ENCODE peak calls at places on chromosome 16, in ten cellular contexts. Z is K562; P is CD8-positive, alpha-beta T cell; U is CD4-positive, alpha-beta T cell; D is left ventricle myocardium inferior; O is omental fat pad; Q is pancreas; G is A549; N is PC-9; R is RWPE1. X is an unnamed sample.

GRCh38 chr16:23316232-23316631 is 14.1 kb downstream of the SCNN1B start:
- DNase-seq in Z (no peak), Q (no peak), N (no peak), O (no peak), G (no peak), R (no peak), P (no peak), D (no peak), U (no peak), X (no peak)

GRCh38 chr16:89598199-89598598 is 15.2 kb upstream of the DPEP1 start:
- DNase-seq in U (no peak), Z (no peak), O (no peak), Q (no peak), R (no peak), G (peak), P (no peak), N (peak), D (no peak), X (no peak)

GRCh38 chr16:57043248-57043647 is 49.1 kb upstream of the CPNE2 start:
- DNase-seq in P (no peak), N (no peak), G (no peak), R (no peak), Q (no peak), D (no peak), Z (no peak), O (no peak), U (no peak), X (no peak)

GRCh38 chr16:27642753-27643152 is 92.8 kb downstream of the KATNIP start:
- DNase-seq in U (no peak), Z (peak), R (no peak), O (no peak), N (no peak), G (no peak), D (no peak), P (no peak), Q (no peak), X (no peak)

GRCh38 chr16:68446941-68447675 is 1.2 kb downstream of the SMPD3 start:
- DNase-seq in G (no peak), N (no peak), O (no peak), U (no peak), Z (no peak), R (no peak), P (no peak), Q (peak), D (no peak), X (no peak)

GRCh38 chr16:74226361-74226979 is 70.1 kb upstream of the PSMD7 start:
- DNase-seq in P (no peak), U (no peak), N (no peak), Z (no peak), O (no peak), G (no peak), D (no peak), Q (no peak), R (peak), X (no peak)

GRCh38 chr16:24748242-24748641 is 18.8 kb downstream of the TNRC6A start:
- DNase-seq in Q (peak), N (peak), D (no peak), Z (no peak), G (peak), O (no peak), U (no peak), R (peak), P (no peak), X (no peak)

GRCh38 chr16:11314309-11314894 is 30.9 kb upstream of the RMI2 start:
- DNase-seq in D (no peak), U (no peak), G (no peak), N (no peak), Q (no peak), R (no peak), O (no peak), P (no peak), Z (no peak), X (no peak)

GRCh38 chr16:10937068-10937859 is 5.0 kb downstream of the DEXI start:
- DNase-seq in R (no peak), D (peak), Q (no peak), U (no peak), Z (no peak), G (no peak), O (no peak), N (no peak), P (no peak), X (no peak)

GRCh38 chr16:57898961-57899360 is 72.0 kb downstream of the CNGB1 start:
- DNase-seq in Q (no peak), R (no peak), O (no peak), N (peak), U (no peak), P (no peak), Z (no peak), G (no peak), D (no peak), X (no peak)

GRCh38 chr16:57656342-57656955 is 11.7 kb upstream of the ADGRG3 start:
- DNase-seq in U (no peak), O (no peak), Z (no peak), P (no peak), D (no peak), G (no peak), Q (no peak), N (no peak), R (no peak), X (no peak)

GRCh38 chr16:71499775-71500364 is 10.7 kb upstream of the ZNF19 start:
- DNase-seq in Q (peak), N (peak), Z (peak), R (peak), D (no peak), O (no peak), U (no peak), P (peak), G (peak), X (no peak)

GRCh38 chr16:17224859-17225258 is 245.9 kb downstream of the XYLT1 start:
- DNase-seq in G (no peak), U (no peak), P (peak), N (no peak), D (peak), O (no peak), Q (peak), R (no peak), Z (no peak), X (no peak)

GRCh38 chr16:88103581-88104188 is 152.5 kb downstream of the BANP start:
- DNase-seq in G (no peak), R (no peak), Q (no peak), O (no peak), P (no peak), N (no peak), U (no peak), D (no peak), Z (no peak), X (no peak)

GRCh38 chr16:1034230-1035065 is 38.1 kb upstream of the SSTR5 start:
- DNase-seq in U (no peak), Q (no peak), Z (no peak), N (no peak), D (no peak), P (no peak), O (no peak), R (no peak), G (no peak), X (no peak)

GRCh38 chr16:53224932-53225533 is 170.2 kb downstream of the CHD9 start:
- DNase-seq in O (no peak), P (no peak), U (no peak), R (no peak), D (no peak), Q (no peak), N (no peak), G (no peak), Z (peak), X (no peak)

GRCh38 chr16:53216798-53217197 is 162.0 kb downstream of the CHD9 start:
- DNase-seq in D (no peak), R (no peak), Q (no peak), P (no peak), G (no peak), N (no peak), O (no peak), U (no peak), Z (no peak), X (no peak)

GRCh38 chr16:53219795-53220194 is 165.0 kb downstream of the CHD9 start:
- DNase-seq in R (peak), D (no peak), G (no peak), U (no peak), P (no peak), N (no peak), Z (no peak), O (no peak), Q (no peak), X (no peak)

GRCh38 chr16:53220585-53220984 is 165.8 kb downstream of the CHD9 start:
- DNase-seq in O (no peak), R (no peak), U (no peak), Q (no peak), G (no peak), N (no peak), Z (peak), P (no peak), D (no peak), X (no peak)
- TF ChIP-seq CTCF in O (no peak), R (no peak), U (no peak), Q (no peak), G (peak), N (no peak), Z (peak), P (peak), D (peak), X (peak)

GRCh38 chr16:51003850-51004566 is 147.1 kb downstream of the SALL1 start:
- DNase-seq in D (no peak), N (no peak), O (no peak), Q (peak), Z (no peak), G (no peak), U (no peak), R (no peak), P (no peak), X (no peak)
- TF ChIP-seq CTCF in D (no peak), N (no peak), O (no peak), Q (no peak), Z (no peak), G (no peak), U (no peak), R (no peak), P (no peak), X (no peak)

GRCh38 chr16:15461376-15461775 is 27.0 kb downstream of the BMERB1 start:
- DNase-seq in P (no peak), Q (no peak), O (no peak), Z (no peak), N (no peak), U (no peak), R (no peak), G (no peak), D (no peak), X (no peak)

GRCh38 chr16:15466131-15466530 is 31.7 kb downstream of the BMERB1 start:
- DNase-seq in N (peak), U (no peak), G (no peak), P (no peak), R (no peak), Q (no peak), D (no peak), Z (no peak), O (no peak), X (no peak)

GRCh38 chr16:15464401-15465186 is 30.2 kb downstream of the BMERB1 start:
- DNase-seq in U (no peak), Z (no peak), P (no peak), R (no peak), O (no peak), D (no peak), G (no peak), N (no peak), Q (no peak), X (no peak)

GRCh38 chr16:15466886-15467781 is 32.7 kb downstream of the BMERB1 start:
- DNase-seq in O (no peak), U (no peak), G (no peak), Q (no peak), R (no peak), P (no peak), D (no peak), N (peak), Z (no peak), X (no peak)
- TF ChIP-seq CTCF in O (no peak), U (no peak), G (peak), Q (peak), R (peak), P (no peak), D (peak), N (peak), Z (peak), X (peak)

DNA sequence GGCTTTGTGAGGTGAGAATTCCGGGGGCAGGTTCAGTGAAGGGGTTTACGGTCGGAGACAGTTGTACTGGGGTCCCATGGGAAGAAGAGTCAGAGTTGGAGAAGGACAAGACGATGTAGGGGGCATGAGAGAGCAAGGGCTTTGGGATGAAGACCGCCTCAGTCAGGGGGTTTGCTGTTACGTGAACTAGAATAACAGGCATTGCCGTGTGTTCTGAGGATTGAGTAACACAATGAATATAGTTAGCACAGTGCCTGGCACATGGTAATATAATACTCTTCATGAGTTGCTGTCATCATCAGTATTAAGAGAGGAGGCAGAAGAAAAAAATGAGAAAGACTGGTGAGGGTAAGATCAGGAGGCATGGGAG is 577 bp downstream of the ZNF646 start:
- DNase-seq in G (no peak), O (no peak), Q (no peak), R (no peak), U (no peak), D (no peak), P (no peak), Z (no peak), N (no peak), X (no peak)
- TF ChIP-seq CTCF in G (no peak), O (no peak), Q (no peak), R (no peak), U (no peak), D (no peak), P (no peak), Z (no peak), N (no peak), X (no peak)

X was measured in D721Med.